ENCODE peak calls at places on chromosome 4, in four cellular contexts. One of them, this sample, is unnamed.

GRCh38 chr4:38314663-38315062 is 349.3 kb upstream of the KLF3 start:
- DNase-seq in GM12878: no peak
- DNase-seq in neural progenitor cell: no peak
- DNase-seq in mammary epithelial cell: peak
- DNase-seq in this sample: no peak

GRCh38 chr4:87038837-87039715 is 104.3 kb downstream of the AFF1 start:
- DNase-seq in GM12878: no peak
- DNase-seq in neural progenitor cell: peak
- DNase-seq in mammary epithelial cell: peak
- DNase-seq in this sample: no peak

GRCh38 chr4:119041951-119042560 is 93.6 kb upstream of the MYOZ2 start:
- DNase-seq in GM12878: peak
- DNase-seq in neural progenitor cell: peak
- DNase-seq in mammary epithelial cell: peak
- DNase-seq in this sample: peak

GRCh38 chr4:141972950-141973349 is 336.6 kb downstream of the IL15 start:
- DNase-seq in GM12878: no peak
- DNase-seq in neural progenitor cell: no peak
- DNase-seq in mammary epithelial cell: no peak
- DNase-seq in this sample: no peak

GRCh38 chr4:74056114-74056857 is 17.8 kb upstream of the CXCL3 start:
- DNase-seq in GM12878: no peak
- DNase-seq in neural progenitor cell: no peak
- DNase-seq in mammary epithelial cell: peak
- DNase-seq in this sample: no peak

GRCh38 chr4:140105436-140105835 is 48.5 kb downstream of the MAML3 start:
- DNase-seq in GM12878: no peak
- DNase-seq in neural progenitor cell: no peak
- DNase-seq in mammary epithelial cell: no peak
- DNase-seq in this sample: no peak

GRCh38 chr4:105140684-105141490 is 5.8 kb upstream of the TET2 start:
- DNase-seq in GM12878: no peak
- DNase-seq in neural progenitor cell: peak
- DNase-seq in mammary epithelial cell: no peak
- DNase-seq in this sample: peak

GRCh38 chr4:69322055-69322454 is 41.8 kb downstream of the UGT2B28 start:
- DNase-seq in GM12878: no peak
- DNase-seq in neural progenitor cell: no peak
- DNase-seq in mammary epithelial cell: peak
- DNase-seq in this sample: peak

GRCh38 chr4:142126890-142127497 is 490.6 kb downstream of the IL15 start:
- DNase-seq in GM12878: peak
- DNase-seq in neural progenitor cell: peak
- DNase-seq in mammary epithelial cell: peak
- DNase-seq in this sample: peak

GRCh38 chr4:137390707-137391106 is 141.6 kb downstream of the PCDH18 start:
- DNase-seq in GM12878: no peak
- DNase-seq in neural progenitor cell: no peak
- DNase-seq in mammary epithelial cell: no peak
- DNase-seq in this sample: no peak

GRCh38 chr4:38664704-38665401 is 854 bp downstream of the KLF3 start:
- DNase-seq in GM12878: no peak
- DNase-seq in neural progenitor cell: peak
- DNase-seq in mammary epithelial cell: peak
- DNase-seq in this sample: peak

GRCh38 chr4:15990570-15991285 is 27.8 kb upstream of the FGFBP2 start:
- DNase-seq in GM12878: no peak
- DNase-seq in neural progenitor cell: no peak
- DNase-seq in mammary epithelial cell: no peak
- DNase-seq in this sample: no peak

GRCh38 chr4:69308634-69309033 is 28.4 kb downstream of the UGT2B28 start:
- DNase-seq in GM12878: no peak
- DNase-seq in neural progenitor cell: no peak
- DNase-seq in mammary epithelial cell: no peak
- DNase-seq in this sample: no peak

GRCh38 chr4:171025323-171025722 is 787.9 kb upstream of the GALNTL6 start:
- DNase-seq in GM12878: no peak
- DNase-seq in neural progenitor cell: no peak
- DNase-seq in mammary epithelial cell: no peak
- DNase-seq in this sample: no peak

GRCh38 chr4:181372014-181372413 is 871.2 kb upstream of the TENM3 start:
- DNase-seq in GM12878: no peak
- DNase-seq in neural progenitor cell: peak
- DNase-seq in mammary epithelial cell: no peak
- DNase-seq in this sample: no peak

GRCh38 chr4:182745268-182745667 is 171.9 kb downstream of the DCTD start:
- DNase-seq in GM12878: no peak
- DNase-seq in neural progenitor cell: no peak
- DNase-seq in mammary epithelial cell: peak
- DNase-seq in this sample: no peak

GRCh38 chr4:115187136-115187535 is 73.7 kb upstream of the NDST4 start:
- DNase-seq in GM12878: no peak
- DNase-seq in neural progenitor cell: no peak
- DNase-seq in mammary epithelial cell: no peak
- DNase-seq in this sample: no peak

GRCh38 chr4:128601992-128602695 is 207.4 kb upstream of the JADE1 start:
- DNase-seq in GM12878: no peak
- DNase-seq in neural progenitor cell: no peak
- DNase-seq in mammary epithelial cell: no peak
- DNase-seq in this sample: no peak

GRCh38 chr4:115113382-115114106 is at the start of gene NDST4:
- DNase-seq in GM12878: no peak
- DNase-seq in neural progenitor cell: peak
- DNase-seq in mammary epithelial cell: peak
- DNase-seq in this sample: no peak

GRCh38 chr4:92843784-92844183 is 540.0 kb downstream of the GRID2 start:
- DNase-seq in GM12878: no peak
- DNase-seq in neural progenitor cell: no peak
- DNase-seq in mammary epithelial cell: no peak
- DNase-seq in this sample: no peak

GRCh38 chr4:10667651-10668341 is 16.8 kb downstream of the CLNK start:
- DNase-seq in GM12878: no peak
- DNase-seq in neural progenitor cell: peak
- DNase-seq in mammary epithelial cell: no peak
- DNase-seq in this sample: no peak

GRCh38 chr4:10736895-10737294 is 52.3 kb upstream of the CLNK start:
- DNase-seq in GM12878: no peak
- DNase-seq in neural progenitor cell: no peak
- DNase-seq in mammary epithelial cell: no peak
- DNase-seq in this sample: no peak

GRCh38 chr4:5041609-5042234 is 9.6 kb upstream of the STK32B start:
- DNase-seq in GM12878: no peak
- DNase-seq in neural progenitor cell: no peak
- DNase-seq in mammary epithelial cell: no peak
- DNase-seq in this sample: no peak

GRCh38 chr4:5045099-5045498 is 6.2 kb upstream of the STK32B start:
- DNase-seq in GM12878: no peak
- DNase-seq in neural progenitor cell: no peak
- DNase-seq in mammary epithelial cell: no peak
- DNase-seq in this sample: no peak

GRCh38 chr4:5043579-5043978 is 7.7 kb upstream of the STK32B start:
- DNase-seq in GM12878: no peak
- DNase-seq in neural progenitor cell: no peak
- DNase-seq in mammary epithelial cell: no peak
- DNase-seq in this sample: no peak

GRCh38 chr4:5040839-5041238 is 10.4 kb upstream of the STK32B start:
- DNase-seq in GM12878: no peak
- DNase-seq in neural progenitor cell: no peak
- DNase-seq in mammary epithelial cell: no peak
- DNase-seq in this sample: no peak

DNA sequence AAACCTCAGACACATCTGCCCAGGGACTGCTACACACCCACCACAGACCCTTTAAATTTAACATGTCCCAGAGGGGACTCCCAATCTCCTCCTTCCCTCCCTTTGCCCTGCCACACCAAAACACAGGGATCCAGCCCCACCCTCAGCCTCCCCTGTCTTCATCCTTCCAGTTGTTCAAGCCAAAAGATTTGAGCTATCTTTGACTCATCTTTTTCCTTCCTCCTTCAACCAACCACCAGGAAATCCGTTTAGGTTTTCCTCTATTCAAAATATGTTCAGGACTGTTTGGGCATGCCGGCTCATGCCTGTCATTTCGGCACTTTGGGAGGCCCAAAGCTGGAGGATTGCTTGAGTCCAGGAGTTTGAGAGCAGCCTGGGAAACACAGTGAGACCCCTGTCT is 6.9 kb upstream of the STK32B start:
- DNase-seq in GM12878: no peak
- DNase-seq in neural progenitor cell: no peak
- DNase-seq in mammary epithelial cell: no peak
- DNase-seq in this sample: no peak
- H3K4me3 ChIP-seq in GM12878: no peak
- H3K4me3 ChIP-seq in neural progenitor cell: no peak
- H3K4me3 ChIP-seq in mammary epithelial cell: no peak
- H3K4me3 ChIP-seq in this sample: no peak

GRCh38 chr4:99084595-99084994 is 4.0 kb downstream of the ADH5 start:
- DNase-seq in GM12878: no peak
- DNase-seq in neural progenitor cell: no peak
- DNase-seq in mammary epithelial cell: no peak
- DNase-seq in this sample: no peak

GRCh38 chr4:99090511-99090910 is 1.9 kb upstream of the ADH5 start:
- DNase-seq in GM12878: no peak
- DNase-seq in neural progenitor cell: no peak
- DNase-seq in mammary epithelial cell: no peak
- DNase-seq in this sample: no peak

GRCh38 chr4:99088485-99089365 is at the start of gene ADH5:
- DNase-seq in GM12878: peak
- DNase-seq in neural progenitor cell: peak
- DNase-seq in mammary epithelial cell: peak
- DNase-seq in this sample: peak

GRCh38 chr4:99091174-99091573 is 2.6 kb upstream of the ADH5 start:
- DNase-seq in GM12878: no peak
- DNase-seq in neural progenitor cell: no peak
- DNase-seq in mammary epithelial cell: no peak
- DNase-seq in this sample: no peak

GRCh38 chr4:99087887-99088484 is 602 bp downstream of the ADH5 start:
- DNase-seq in GM12878: no peak
- DNase-seq in neural progenitor cell: peak
- DNase-seq in mammary epithelial cell: peak
- DNase-seq in this sample: peak
- H3K9ac ChIP-seq in GM12878: peak
- H3K9ac ChIP-seq in neural progenitor cell: peak
- H3K9ac ChIP-seq in mammary epithelial cell: peak
- H3K9ac ChIP-seq in this sample: no peak

GRCh38 chr4:174215936-174216699 is 67.3 kb downstream of the FBXO8 start:
- DNase-seq in GM12878: no peak
- DNase-seq in neural progenitor cell: peak
- DNase-seq in mammary epithelial cell: no peak
- DNase-seq in this sample: no peak
- TF ChIP-seq EZH2 in GM12878: no peak
- TF ChIP-seq EZH2 in neural progenitor cell: no peak
- TF ChIP-seq EZH2 in mammary epithelial cell: no peak
- TF ChIP-seq EZH2 in this sample: no peak

GRCh38 chr4:139082750-139083532 is 67.4 kb downstream of the NOCT start:
- DNase-seq in GM12878: peak
- DNase-seq in neural progenitor cell: peak
- DNase-seq in mammary epithelial cell: peak
- DNase-seq in this sample: peak

GRCh38 chr4:139083533-139084424 is 68.2 kb downstream of the NOCT start:
- DNase-seq in GM12878: peak
- DNase-seq in neural progenitor cell: peak
- DNase-seq in mammary epithelial cell: peak
- DNase-seq in this sample: peak

GRCh38 chr4:139084425-139085093 is 69.0 kb downstream of the NOCT start:
- DNase-seq in GM12878: peak
- DNase-seq in neural progenitor cell: no peak
- DNase-seq in mammary epithelial cell: no peak
- DNase-seq in this sample: no peak

GRCh38 chr4:139085141-139085540 is 69.6 kb downstream of the NOCT start:
- DNase-seq in GM12878: no peak
- DNase-seq in neural progenitor cell: no peak
- DNase-seq in mammary epithelial cell: peak
- DNase-seq in this sample: peak
- H3K4me3 ChIP-seq in GM12878: peak
- H3K4me3 ChIP-seq in neural progenitor cell: peak
- H3K4me3 ChIP-seq in mammary epithelial cell: peak
- H3K4me3 ChIP-seq in this sample: peak

DNA sequence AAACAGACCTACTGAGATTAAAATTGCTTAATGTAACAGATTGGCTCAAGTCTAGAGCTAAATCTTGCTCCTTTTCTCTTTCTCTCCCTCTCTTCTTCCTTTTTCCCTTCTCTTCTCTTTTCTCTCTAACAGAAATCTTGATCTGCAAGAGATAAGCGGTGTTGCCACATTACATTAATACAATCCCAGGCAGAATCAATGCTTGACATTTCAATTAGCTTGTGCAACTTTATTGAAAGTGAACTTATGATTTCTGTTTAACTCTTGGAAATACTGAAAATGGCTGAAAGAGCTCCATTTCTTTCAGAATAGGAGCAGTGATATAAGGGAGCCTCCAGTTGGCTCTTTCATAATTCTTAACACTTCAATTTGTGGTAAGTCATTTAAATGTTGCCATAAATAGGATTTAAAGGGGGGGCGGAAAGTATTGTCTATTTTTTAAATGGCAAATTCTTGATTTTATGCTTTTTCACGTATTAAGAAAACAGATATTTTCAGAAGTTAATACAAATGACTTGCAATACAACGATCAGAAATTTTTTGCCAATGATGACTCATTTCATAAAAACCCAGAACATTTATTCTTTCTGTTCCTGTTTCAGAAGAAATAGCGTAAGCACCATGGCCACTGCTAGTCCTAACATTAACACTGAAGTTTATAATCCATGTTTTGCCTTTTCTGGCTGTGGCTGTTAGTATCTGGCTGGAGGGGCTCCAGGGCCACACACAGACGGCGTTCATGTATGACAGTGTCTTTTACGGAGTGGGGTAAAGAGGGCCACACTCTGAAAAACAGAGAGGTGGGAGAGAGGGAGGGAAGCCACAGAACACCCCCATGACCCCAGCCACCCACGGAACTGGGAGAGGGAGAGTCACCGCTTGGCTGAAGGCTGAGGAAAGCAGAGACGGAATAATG is 115.7 kb upstream of the FAT1 start:
- DNase-seq in GM12878: no peak
- DNase-seq in neural progenitor cell: no peak
- DNase-seq in mammary epithelial cell: peak
- DNase-seq in this sample: peak
- H3K9ac ChIP-seq in GM12878: no peak
- H3K9ac ChIP-seq in neural progenitor cell: no peak
- H3K9ac ChIP-seq in mammary epithelial cell: peak
- H3K9ac ChIP-seq in this sample: peak

GRCh38 chr4:30720656-30721352 is 635 bp downstream of the PCDH7 start:
- DNase-seq in GM12878: no peak
- DNase-seq in neural progenitor cell: peak
- DNase-seq in mammary epithelial cell: no peak
- DNase-seq in this sample: no peak
- TF ChIP-seq EZH2 in GM12878: no peak
- TF ChIP-seq EZH2 in neural progenitor cell: no peak
- TF ChIP-seq EZH2 in mammary epithelial cell: no peak
- TF ChIP-seq EZH2 in this sample: no peak

DNA sequence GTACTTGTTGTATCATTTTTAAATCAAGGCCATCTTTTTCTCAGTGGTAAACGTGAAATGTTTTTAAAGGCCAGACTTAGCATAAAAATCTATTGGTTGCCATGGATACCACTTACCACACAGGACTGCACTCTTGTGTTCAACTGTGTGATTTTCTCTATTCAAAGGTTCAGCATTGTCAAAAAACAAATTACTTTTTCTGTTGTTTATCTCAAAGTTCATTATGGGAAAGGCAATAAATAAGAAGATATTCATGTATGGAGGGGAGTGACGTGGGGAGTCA is 231.0 kb upstream of the GATB start:
- DNase-seq in GM12878: no peak
- DNase-seq in neural progenitor cell: no peak
- DNase-seq in mammary epithelial cell: no peak
- DNase-seq in this sample: no peak
- H3K4me3 ChIP-seq in GM12878: no peak
- H3K4me3 ChIP-seq in neural progenitor cell: no peak
- H3K4me3 ChIP-seq in mammary epithelial cell: no peak
- H3K4me3 ChIP-seq in this sample: no peak